ENCODE peak calls at places on chromosomes 4 and X, in five cellular contexts. D, H, L, W and N are unnamed samples.

GRCh38 chr4:74096265-74096980 is 2.6 kb downstream of the CXCL2 start:
- DNase-seq in D (no peak), L (no peak), W (no peak), H (no peak), N (no peak)

GRCh38 chrX:109635151-109635550 is 10.2 kb upstream of the KCNE5 start:
- DNase-seq in W (peak), H (no peak), L (no peak), D (no peak), N (no peak)

GRCh38 chr4:119736559-119736958 is 108.0 kb upstream of the PDE5A start:
- DNase-seq in W (no peak), D (no peak), L (no peak), H (no peak), N (no peak)

GRCh38 chr4:39502034-39502658 is 25.1 kb downstream of the UGDH start:
- DNase-seq in D (no peak), W (peak), L (no peak), H (peak), N (no peak)

GRCh38 chrX:78746496-78746895 is 1.0 kb upstream of the LPAR4 start:
- DNase-seq in W (no peak), L (no peak), D (no peak), H (no peak), N (no peak)

GRCh38 chr4:72525938-72526337 is 43.1 kb downstream of the ADAMTS3 start:
- DNase-seq in L (no peak), D (no peak), H (no peak), W (no peak), N (no peak)

GRCh38 chrX:11575332-11575731 is 90.4 kb downstream of the ARHGAP6 start:
- DNase-seq in L (no peak), H (no peak), W (no peak), D (no peak), N (no peak)

GRCh38 chrX:68848189-68848940 is 19.5 kb downstream of the EFNB1 start:
- DNase-seq in H (no peak), D (no peak), W (no peak), L (no peak), N (no peak)

GRCh38 chr4:146119845-146120404 is 55.6 kb upstream of the LSM6 start:
- DNase-seq in W (no peak), H (no peak), L (no peak), D (no peak), N (no peak)

GRCh38 chr4:2793578-2793919 is 664 bp downstream of the SH3BP2 start:
- DNase-seq in D (no peak), H (peak), L (no peak), W (peak), N (no peak)

GRCh38 chrX:34381241-34381640 is 249.1 kb upstream of the FAM47A start:
- DNase-seq in H (peak), D (no peak), L (no peak), W (no peak), N (no peak)

GRCh38 chr4:165991325-165992180 is 118.5 kb downstream of the TLL1 start:
- DNase-seq in H (no peak), W (no peak), L (no peak), D (no peak), N (no peak)

GRCh38 chr4:16585053-16585452 is 313.4 kb downstream of the LDB2 start:
- DNase-seq in L (no peak), H (no peak), W (no peak), D (no peak), N (no peak)

GRCh38 chrX:96204928-96205327 is 479.7 kb upstream of the DIAPH2 start:
- DNase-seq in D (no peak), H (no peak), W (no peak), L (no peak), N (no peak)

GRCh38 chrX:7146703-7147430 is 645 bp upstream of the STS start:
- DNase-seq in W (no peak), L (no peak), H (no peak), D (no peak), N (no peak)

GRCh38 chr4:67885727-67886126 is 1.9 kb upstream of the TMPRSS11D start:
- DNase-seq in W (peak), D (no peak), L (no peak), H (peak), N (no peak)

GRCh38 chr4:78880874-78881492 is 58.3 kb downstream of the PAQR3 start:
- DNase-seq in H (no peak), W (no peak), L (no peak), D (no peak), N (no peak)

GRCh38 chr4:175252642-175253041 is 334.5 kb downstream of the ADAM29 start:
- DNase-seq in H (no peak), L (no peak), W (no peak), D (no peak), N (no peak)

GRCh38 chr4:168598191-168598590 is 101.3 kb downstream of the PALLD start:
- DNase-seq in L (peak), W (no peak), H (no peak), D (no peak), N (no peak)